ENCODE peak calls at places on chromosomes 3 and 15, in nine cellular contexts. N is NCI-H524; P is activated CD4-positive, alpha-beta T cell treated with anti-CD3 and anti-CD28 coated beads, Interleukin-2, amount 50 U/mL, for 48 hours; A is esophagus squamous epithelium; H is foreskin melanocyte; O is GM10248; M is choroid plexus epithelial cell; K is GM03348; Y is fibroblast of the conjunctiva. Z is an unnamed sample.

GRCh38 chr15:40590635-40591105 is 3.4 kb upstream of the KNL1 start:
- DNase-seq in N (no peak), P (peak), A (no peak), H (no peak), O (no peak), M (peak), K (no peak), Y (no peak), Z (no peak)

GRCh38 chr3:120471643-120472042 is 20.9 kb upstream of the FSTL1 start:
- DNase-seq in N (no peak), P (no peak), A (no peak), H (no peak), O (no peak), M (peak), K (peak), Y (no peak), Z (no peak)

GRCh38 chr3:180594631-180595348 is 7.2 kb upstream of the TTC14 start:
- DNase-seq in N (peak), P (no peak), A (no peak), H (peak), O (peak), M (peak), K (peak), Y (peak), Z (peak)

GRCh38 chr15:75186044-75186443 is 15.6 kb upstream of the C15orf39 start:
- DNase-seq in N (no peak), P (no peak), A (no peak), H (no peak), O (no peak), M (no peak), K (no peak), Y (no peak), Z (no peak)

GRCh38 chr3:156433910-156434309 is 121.0 kb downstream of the SSR3 start:
- DNase-seq in N (peak), P (no peak), A (no peak), H (no peak), O (no peak), M (peak), K (no peak), Y (no peak), Z (no peak)

GRCh38 chr15:95097366-95097765 is 866.0 kb downstream of the MCTP2 start:
- DNase-seq in N (no peak), P (no peak), A (no peak), H (no peak), O (no peak), M (no peak), K (no peak), Y (no peak), Z (no peak)

GRCh38 chr3:33699275-33699674 is 18.8 kb downstream of the CLASP2 start:
- DNase-seq in N (no peak), P (no peak), A (no peak), H (no peak), O (no peak), M (no peak), K (no peak), Y (no peak), Z (no peak)

GRCh38 chr3:64091501-64091900 is 68.2 kb upstream of the PSMD6 start:
- DNase-seq in N (peak), P (no peak), A (no peak), H (no peak), O (no peak), M (no peak), K (no peak), Y (no peak), Z (no peak)

GRCh38 chr15:75904241-75904631 is 558 bp downstream of the FBXO22 start:
- DNase-seq in N (peak), P (peak), A (no peak), H (no peak), O (no peak), M (peak), K (peak), Y (no peak), Z (no peak)

GRCh38 chr3:189727898-189728297 is 96.7 kb downstream of the TP63 start:
- DNase-seq in N (no peak), P (no peak), A (no peak), H (no peak), O (no peak), M (no peak), K (peak), Y (no peak), Z (no peak)

GRCh38 chr3:37652851-37653250 is 208.8 kb upstream of the CTDSPL start:
- DNase-seq in N (no peak), P (no peak), A (no peak), H (no peak), O (no peak), M (no peak), K (no peak), Y (no peak), Z (no peak)

GRCh38 chr3:115922681-115923347 is 299.5 kb downstream of the GAP43 start:
- DNase-seq in N (peak), P (no peak), A (no peak), H (no peak), O (no peak), M (peak), K (peak), Y (no peak), Z (no peak)

GRCh38 chr3:131072099-131072559 is 45.5 kb downstream of the NEK11 start:
- DNase-seq in N (no peak), P (no peak), A (no peak), H (peak), O (no peak), M (peak), K (peak), Y (no peak), Z (no peak)

GRCh38 chr15:92077353-92078080 is 224.0 kb downstream of the SLCO3A1 start:
- DNase-seq in N (peak), P (peak), A (no peak), H (no peak), O (peak), M (peak), K (peak), Y (peak), Z (peak)

GRCh38 chr15:27592036-27592725 is 506.9 kb downstream of the OCA2 start:
- DNase-seq in N (no peak), P (no peak), A (no peak), H (no peak), O (no peak), M (peak), K (no peak), Y (no peak), Z (peak)

GRCh38 chr3:16203671-16204629 is 29.5 kb downstream of the GALNT15 start:
- DNase-seq in N (peak), P (no peak), A (no peak), H (no peak), O (no peak), M (no peak), K (no peak), Y (no peak), Z (no peak)

GRCh38 chr15:63104727-63105126 is 16.9 kb upstream of the LACTB start:
- DNase-seq in N (no peak), P (no peak), A (no peak), H (no peak), O (no peak), M (peak), K (peak), Y (no peak), Z (no peak)

GRCh38 chr3:133930341-133930933 is 34.8 kb upstream of the RAB6B start:
- DNase-seq in N (peak), P (no peak), A (no peak), H (peak), O (no peak), M (peak), K (peak), Y (peak), Z (peak)